ENCODE peak calls at places on chromosomes 12 and 14, in four cellular contexts. Y, M, X and G are unnamed samples. For H3K36me3, the result is how much of the 10 kb centered on the place peaks cover.

GRCh38 chr14:62117010-62117717 is 354.9 kb downstream of the SNAPC1 start:
- DNase-seq in X (peak), M (peak), Y (peak), G (peak)

GRCh38 chr12:10184261-10184843 is 5.5 kb downstream of the TMEM52B start:
- DNase-seq in M (peak), Y (peak), X (no peak), G (no peak)

GRCh38 chr14:64758025-64758521 is 53.8 kb downstream of the PLEKHG3 start:
- DNase-seq in Y (no peak), X (peak), M (peak), G (no peak)

GRCh38 chr14:61516125-61516740 is 179.1 kb upstream of the HIF1A start:
- DNase-seq in X (no peak), M (no peak), Y (no peak), G (no peak)

GRCh38 chr12:50160643-50161042 is 6.5 kb downstream of the CERS5 start:
- DNase-seq in M (no peak), X (no peak), Y (no peak), G (no peak)

GRCh38 chr12:88393017-88393767 is 187.1 kb downstream of the KITLG start:
- DNase-seq in M (no peak), X (no peak), Y (peak), G (peak)

GRCh38 chr12:131132118-131132892 is 178.6 kb downstream of the ADGRD1 start:
- DNase-seq in X (peak), M (peak), Y (peak), G (peak)

GRCh38 chr12:24902521-24903304 is 46.2 kb downstream of the BCAT1 start:
- DNase-seq in X (no peak), M (peak), Y (no peak), G (peak)

GRCh38 chr12:116459921-116460666 is 99.1 kb upstream of the MAP1LC3B2 start:
- DNase-seq in M (no peak), X (no peak), Y (no peak), G (no peak)

GRCh38 chr14:99751539-99752485 is 41.4 kb upstream of the EML1 start:
- DNase-seq in M (no peak), X (no peak), Y (no peak), G (no peak)

GRCh38 chr12:9049520-9050133 is 60.3 kb downstream of the KLRG1 start:
- DNase-seq in Y (peak), X (no peak), M (peak), G (peak)

GRCh38 chr12:52867636-52868035 is 18.8 kb upstream of the KRT78 start:
- DNase-seq in M (no peak), Y (no peak), X (no peak), G (no peak)

GRCh38 chr12:103879048-103879692 is 38.1 kb upstream of the NT5DC3 start:
- DNase-seq in M (no peak), Y (no peak), X (no peak), G (no peak)

GRCh38 chr12:102063066-102063465 is 1.3 kb upstream of the WASHC3 start:
- DNase-seq in X (no peak), M (no peak), Y (no peak), G (no peak)

GRCh38 chr14:55624913-55625312 is 44.9 kb downstream of the KTN1 start:
- DNase-seq in M (no peak), X (no peak), Y (no peak), G (no peak)
- H3K36me3 ChIP-seq in M (under half), X (under half), Y (half or more), G (under half)

GRCh38 chr12:57476162-57476992 is 3.3 kb downstream of the ARHGAP9 start:
- DNase-seq in X (peak), M (no peak), Y (no peak), G (no peak)
- H3K4me3 ChIP-seq in X (peak), M (no peak), Y (no peak), G (peak)

GRCh38 chr12:132766380-132767085 is 4.9 kb upstream of the ANKLE2 start:
- DNase-seq in X (no peak), M (peak), Y (no peak), G (peak)
- H3K36me3 ChIP-seq in X (under half), M (under half), Y (under half), G (under half)

GRCh38 chr14:91372680-91373495 is 44.7 kb downstream of the CCDC88C start:
- DNase-seq in M (no peak), X (peak), Y (no peak), G (no peak)
- H3K4me3 ChIP-seq in M (no peak), X (peak), Y (no peak), G (no peak)

GRCh38 chr14:93986972-93987371 is 10.1 kb upstream of the CCDC197 start:
- DNase-seq in X (no peak), Y (no peak), M (no peak), G (no peak)
- H3K36me3 ChIP-seq in X (under half), Y (under half), M (under half), G (under half)